ENCODE peak calls at places on chromosomes 13 and 19, in four cellular contexts. One of them, this sample, is unnamed.

GRCh38 chr19:13588953-13589833 is 82.9 kb upstream of the CACNA1A start:
- DNase-seq in fibroblast of mammary gland: peak
- DNase-seq in lower lobe of right lung: peak
- DNase-seq in K562: peak
- DNase-seq in this sample: peak

GRCh38 chr13:50129923-50130685 is 114.9 kb downstream of the KCNRG start:
- DNase-seq in fibroblast of mammary gland: peak
- DNase-seq in lower lobe of right lung: peak
- DNase-seq in K562: no peak
- DNase-seq in this sample: peak

GRCh38 chr19:37817180-37817911 is 38.0 kb upstream of the ZNF573 start:
- DNase-seq in fibroblast of mammary gland: peak
- DNase-seq in lower lobe of right lung: peak
- DNase-seq in K562: peak
- DNase-seq in this sample: peak

GRCh38 chr13:99968521-99969367 is 2.8 kb downstream of the ZIC5 start:
- DNase-seq in fibroblast of mammary gland: no peak
- DNase-seq in lower lobe of right lung: no peak
- DNase-seq in K562: peak
- DNase-seq in this sample: peak

GRCh38 chr19:35399231-35399630 is 28.4 kb downstream of the GPR42 start:
- DNase-seq in fibroblast of mammary gland: no peak
- DNase-seq in lower lobe of right lung: no peak
- DNase-seq in K562: no peak
- DNase-seq in this sample: peak

GRCh38 chr19:17327068-17327653 is 7.5 kb downstream of the ANO8 start:
- DNase-seq in fibroblast of mammary gland: no peak
- DNase-seq in lower lobe of right lung: no peak
- DNase-seq in K562: no peak
- DNase-seq in this sample: no peak

GRCh38 chr13:79932556-79932955 is 408.4 kb downstream of the SPRY2 start:
- DNase-seq in fibroblast of mammary gland: no peak
- DNase-seq in lower lobe of right lung: no peak
- DNase-seq in K562: no peak
- DNase-seq in this sample: no peak

GRCh38 chr13:98216135-98216565 is 39.1 kb upstream of the RNF113B start:
- DNase-seq in fibroblast of mammary gland: peak
- DNase-seq in lower lobe of right lung: no peak
- DNase-seq in K562: no peak
- DNase-seq in this sample: peak

GRCh38 chr19:18895828-18896341 is at the start of gene CERS1:
- DNase-seq in fibroblast of mammary gland: no peak
- DNase-seq in lower lobe of right lung: no peak
- DNase-seq in K562: peak
- DNase-seq in this sample: no peak

GRCh38 chr19:10499550-10500246 is 3.5 kb downstream of the KEAP1 start:
- DNase-seq in fibroblast of mammary gland: no peak
- DNase-seq in lower lobe of right lung: no peak
- DNase-seq in K562: no peak
- DNase-seq in this sample: no peak

GRCh38 chr13:41648314-41648935 is 191.1 kb downstream of the RGCC start:
- DNase-seq in fibroblast of mammary gland: no peak
- DNase-seq in lower lobe of right lung: no peak
- DNase-seq in K562: no peak
- DNase-seq in this sample: peak

GRCh38 chr19:35587326-35587725 is 1.4 kb downstream of the PMIS2 start:
- DNase-seq in fibroblast of mammary gland: no peak
- DNase-seq in lower lobe of right lung: no peak
- DNase-seq in K562: no peak
- DNase-seq in this sample: peak

GRCh38 chr13:64791373-64791772 is 2438.8 kb downstream of the PCDH9 start:
- DNase-seq in fibroblast of mammary gland: no peak
- DNase-seq in lower lobe of right lung: no peak
- DNase-seq in K562: no peak
- DNase-seq in this sample: no peak

GRCh38 chr19:55683449-55684261 is 8.6 kb downstream of the EPN1 start:
- DNase-seq in fibroblast of mammary gland: no peak
- DNase-seq in lower lobe of right lung: no peak
- DNase-seq in K562: no peak
- DNase-seq in this sample: no peak

GRCh38 chr13:98787986-98788385 is 35.5 kb upstream of the SLC15A1 start:
- DNase-seq in fibroblast of mammary gland: no peak
- DNase-seq in lower lobe of right lung: no peak
- DNase-seq in K562: no peak
- DNase-seq in this sample: no peak

GRCh38 chr19:17775245-17775927 is 19.6 kb upstream of the B3GNT3 start:
- DNase-seq in fibroblast of mammary gland: peak
- DNase-seq in lower lobe of right lung: no peak
- DNase-seq in K562: peak
- DNase-seq in this sample: peak

GRCh38 chr13:84821261-84821660 is 939.0 kb upstream of the SLITRK1 start:
- DNase-seq in fibroblast of mammary gland: no peak
- DNase-seq in lower lobe of right lung: no peak
- DNase-seq in K562: no peak
- DNase-seq in this sample: peak

GRCh38 chr19:33413868-33414666 is 40.6 kb downstream of the CEBPG start:
- DNase-seq in fibroblast of mammary gland: no peak
- DNase-seq in lower lobe of right lung: no peak
- DNase-seq in K562: no peak
- DNase-seq in this sample: no peak

GRCh38 chr19:33410915-33411401 is 37.4 kb downstream of the CEBPG start:
- DNase-seq in fibroblast of mammary gland: no peak
- DNase-seq in lower lobe of right lung: no peak
- DNase-seq in K562: no peak
- DNase-seq in this sample: no peak

GRCh38 chr19:33411621-33412180 is 38.2 kb downstream of the CEBPG start:
- DNase-seq in fibroblast of mammary gland: no peak
- DNase-seq in lower lobe of right lung: no peak
- DNase-seq in K562: no peak
- DNase-seq in this sample: no peak

GRCh38 chr19:33413426-33413725 is 39.9 kb downstream of the CEBPG start:
- DNase-seq in fibroblast of mammary gland: no peak
- DNase-seq in lower lobe of right lung: no peak
- DNase-seq in K562: no peak
- DNase-seq in this sample: no peak

GRCh38 chr19:33412617-33413425 is 39.3 kb downstream of the CEBPG start:
- DNase-seq in fibroblast of mammary gland: no peak
- DNase-seq in lower lobe of right lung: no peak
- DNase-seq in K562: no peak
- DNase-seq in this sample: no peak
- TF ChIP-seq CTCF in fibroblast of mammary gland: no peak
- TF ChIP-seq CTCF in lower lobe of right lung: no peak
- TF ChIP-seq CTCF in K562: no peak
- TF ChIP-seq CTCF in this sample: no peak

GRCh38 chr13:81957121-81957520 is 1616.2 kb upstream of the SPRY2 start:
- DNase-seq in fibroblast of mammary gland: no peak
- DNase-seq in lower lobe of right lung: no peak
- DNase-seq in K562: no peak
- DNase-seq in this sample: no peak
- TF ChIP-seq CTCF in fibroblast of mammary gland: no peak
- TF ChIP-seq CTCF in lower lobe of right lung: no peak
- TF ChIP-seq CTCF in K562: no peak
- TF ChIP-seq CTCF in this sample: peak

DNA sequence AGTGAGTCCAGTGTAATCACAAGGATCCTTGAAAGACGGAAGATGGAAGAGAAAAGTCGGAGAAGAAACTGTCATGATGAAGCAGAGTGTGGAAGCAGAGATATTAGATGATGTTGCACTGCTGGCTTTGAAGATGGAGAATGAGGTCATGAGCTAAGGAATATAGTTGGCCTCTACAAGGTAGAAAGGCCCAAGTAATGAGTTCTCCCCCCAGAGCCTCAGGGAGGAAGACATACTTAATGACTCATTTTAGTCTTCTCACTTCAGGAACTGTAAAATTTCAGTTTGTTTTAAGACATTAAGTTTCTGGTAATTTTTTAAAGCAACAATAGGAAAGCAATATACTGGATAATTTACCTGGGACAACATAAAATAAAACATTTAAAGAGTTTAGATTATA is 1331.5 kb upstream of the PCDH20 start:
- DNase-seq in fibroblast of mammary gland: peak
- DNase-seq in lower lobe of right lung: no peak
- DNase-seq in K562: no peak
- DNase-seq in this sample: no peak
- TF ChIP-seq CTCF in fibroblast of mammary gland: no peak
- TF ChIP-seq CTCF in lower lobe of right lung: no peak
- TF ChIP-seq CTCF in K562: no peak
- TF ChIP-seq CTCF in this sample: no peak

DNA sequence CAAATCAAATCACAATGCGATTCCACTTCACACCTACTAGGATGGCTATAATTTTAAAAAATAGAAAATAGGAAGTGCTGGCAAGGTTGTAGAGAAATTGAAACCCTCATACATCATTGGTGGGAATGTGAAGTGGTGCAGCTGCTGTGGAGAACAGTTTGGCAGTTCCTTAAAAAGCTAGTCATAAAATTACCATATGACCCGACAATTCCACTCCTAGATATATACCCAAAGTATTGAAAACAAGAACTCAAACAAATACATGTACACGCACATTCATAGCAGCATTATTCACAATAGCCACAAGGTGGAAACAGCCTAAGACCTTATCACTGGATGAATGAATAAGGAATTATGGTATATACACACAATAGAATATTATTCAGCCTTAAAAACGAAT is 12.0 kb downstream of the HMGB1 start:
- DNase-seq in fibroblast of mammary gland: peak
- DNase-seq in lower lobe of right lung: no peak
- DNase-seq in K562: no peak
- DNase-seq in this sample: peak
- TF ChIP-seq CTCF in fibroblast of mammary gland: peak
- TF ChIP-seq CTCF in lower lobe of right lung: no peak
- TF ChIP-seq CTCF in K562: no peak
- TF ChIP-seq CTCF in this sample: peak